ENCODE peak calls at places on chromosomes 13 and 19, in ten cellular contexts. One of them, this sample, is unnamed.
A peak's percentile ranks its signal among the peaks of the same experiment; 100 is the strongest.

GRCh38 chr19:48868196-48868886 is at the start of gene PLEKHA4:
- DNase-seq in thoracic aorta: no peak
- DNase-seq in spleen: no peak
- DNase-seq in WERI-Rb-1: peak; percentile 45
- DNase-seq in DND-41: no peak
- DNase-seq in body of pancreas: peak; percentile 39
- DNase-seq in lower lobe of right lung: peak; percentile 58
- DNase-seq in pancreas: peak; percentile 72
- DNase-seq in GM23248: peak; percentile 80
- DNase-seq in SK-N-SH: peak; percentile 63
- DNase-seq in this sample: no peak

GRCh38 chr13:84684048-84684662 is 801.9 kb upstream of the SLITRK1 start:
- DNase-seq in SK-N-SH: no peak
- DNase-seq in lower lobe of right lung: no peak
- DNase-seq in WERI-Rb-1: no peak
- DNase-seq in DND-41: no peak
- DNase-seq in spleen: no peak
- DNase-seq in body of pancreas: no peak
- DNase-seq in thoracic aorta: no peak
- DNase-seq in pancreas: no peak
- DNase-seq in GM23248: no peak
- DNase-seq in this sample: no peak

GRCh38 chr19:39212377-39212742 is 8.3 kb upstream of the SYCN start:
- DNase-seq in lower lobe of right lung: peak; percentile 60
- DNase-seq in thoracic aorta: no peak
- DNase-seq in pancreas: no peak
- DNase-seq in GM23248: peak; percentile 24
- DNase-seq in WERI-Rb-1: peak; percentile 68
- DNase-seq in DND-41: peak; percentile 54
- DNase-seq in SK-N-SH: peak; percentile 66
- DNase-seq in body of pancreas: peak; percentile 46
- DNase-seq in spleen: peak; percentile 77
- DNase-seq in this sample: no peak

GRCh38 chr13:41548031-41548430 is 90.7 kb downstream of the RGCC start:
- DNase-seq in lower lobe of right lung: no peak
- DNase-seq in WERI-Rb-1: no peak
- DNase-seq in GM23248: peak; percentile 30
- DNase-seq in spleen: no peak
- DNase-seq in SK-N-SH: no peak
- DNase-seq in DND-41: no peak
- DNase-seq in pancreas: no peak
- DNase-seq in thoracic aorta: no peak
- DNase-seq in body of pancreas: no peak
- DNase-seq in this sample: no peak

GRCh38 chr13:20633802-20634201 is 66.8 kb downstream of the IFT88 start:
- DNase-seq in DND-41: no peak
- DNase-seq in pancreas: no peak
- DNase-seq in WERI-Rb-1: no peak
- DNase-seq in lower lobe of right lung: no peak
- DNase-seq in GM23248: no peak
- DNase-seq in body of pancreas: no peak
- DNase-seq in thoracic aorta: no peak
- DNase-seq in SK-N-SH: no peak
- DNase-seq in spleen: no peak
- DNase-seq in this sample: peak; percentile 12

GRCh38 chr19:6103217-6103644 is 7.1 kb downstream of the RFX2 start:
- DNase-seq in WERI-Rb-1: no peak
- DNase-seq in SK-N-SH: no peak
- DNase-seq in lower lobe of right lung: peak; percentile 71
- DNase-seq in spleen: no peak
- DNase-seq in DND-41: no peak
- DNase-seq in GM23248: peak; percentile 96
- DNase-seq in thoracic aorta: peak; percentile 84
- DNase-seq in body of pancreas: peak; percentile 82
- DNase-seq in pancreas: peak; percentile 70
- DNase-seq in this sample: peak; percentile 96

GRCh38 chr13:21071015-21071414 is 9.6 kb upstream of the LATS2 start:
- DNase-seq in WERI-Rb-1: no peak
- DNase-seq in body of pancreas: no peak
- DNase-seq in pancreas: no peak
- DNase-seq in thoracic aorta: no peak
- DNase-seq in SK-N-SH: no peak
- DNase-seq in GM23248: no peak
- DNase-seq in DND-41: no peak
- DNase-seq in lower lobe of right lung: no peak
- DNase-seq in spleen: no peak
- DNase-seq in this sample: no peak

GRCh38 chr13:23674795-23675640 is 104.8 kb downstream of the TNFRSF19 start:
- DNase-seq in GM23248: peak; percentile 86
- DNase-seq in lower lobe of right lung: no peak
- DNase-seq in WERI-Rb-1: no peak
- DNase-seq in body of pancreas: no peak
- DNase-seq in DND-41: no peak
- DNase-seq in SK-N-SH: no peak
- DNase-seq in thoracic aorta: no peak
- DNase-seq in pancreas: no peak
- DNase-seq in spleen: no peak
- DNase-seq in this sample: peak; percentile 89

GRCh38 chr19:16649734-16650133 is 10.2 kb downstream of the SMIM7 start:
- DNase-seq in DND-41: no peak
- DNase-seq in body of pancreas: no peak
- DNase-seq in WERI-Rb-1: no peak
- DNase-seq in SK-N-SH: no peak
- DNase-seq in spleen: no peak
- DNase-seq in thoracic aorta: no peak
- DNase-seq in lower lobe of right lung: no peak
- DNase-seq in GM23248: peak; percentile 54
- DNase-seq in pancreas: no peak
- DNase-seq in this sample: no peak

GRCh38 chr13:41587490-41587889 is 130.1 kb downstream of the RGCC start:
- DNase-seq in DND-41: no peak
- DNase-seq in GM23248: no peak
- DNase-seq in spleen: no peak
- DNase-seq in WERI-Rb-1: no peak
- DNase-seq in pancreas: no peak
- DNase-seq in body of pancreas: no peak
- DNase-seq in SK-N-SH: no peak
- DNase-seq in lower lobe of right lung: no peak
- DNase-seq in thoracic aorta: no peak
- DNase-seq in this sample: no peak

GRCh38 chr13:45851171-45851889 is at the start of gene SIAH3:
- DNase-seq in body of pancreas: no peak
- DNase-seq in spleen: no peak
- DNase-seq in lower lobe of right lung: no peak
- DNase-seq in WERI-Rb-1: peak; percentile 53
- DNase-seq in pancreas: no peak
- DNase-seq in SK-N-SH: peak; percentile 52
- DNase-seq in DND-41: no peak
- DNase-seq in GM23248: peak; percentile 20
- DNase-seq in thoracic aorta: no peak
- DNase-seq in this sample: no peak

GRCh38 chr13:45850020-45850613 is 1.4 kb downstream of the SIAH3 start:
- DNase-seq in thoracic aorta: no peak
- DNase-seq in GM23248: no peak
- DNase-seq in WERI-Rb-1: peak; percentile 18
- DNase-seq in pancreas: no peak
- DNase-seq in SK-N-SH: peak; percentile 42
- DNase-seq in spleen: no peak
- DNase-seq in body of pancreas: no peak
- DNase-seq in DND-41: no peak
- DNase-seq in lower lobe of right lung: no peak
- DNase-seq in this sample: no peak

GRCh38 chr13:45847554-45848224 is 3.9 kb downstream of the SIAH3 start:
- DNase-seq in DND-41: peak; percentile 33
- DNase-seq in lower lobe of right lung: no peak
- DNase-seq in GM23248: no peak
- DNase-seq in WERI-Rb-1: no peak
- DNase-seq in body of pancreas: no peak
- DNase-seq in pancreas: no peak
- DNase-seq in thoracic aorta: no peak
- DNase-seq in SK-N-SH: no peak
- DNase-seq in spleen: no peak
- DNase-seq in this sample: no peak

GRCh38 chr13:45849408-45849807 is 2.1 kb downstream of the SIAH3 start:
- DNase-seq in spleen: no peak
- DNase-seq in body of pancreas: no peak
- DNase-seq in GM23248: no peak
- DNase-seq in DND-41: no peak
- DNase-seq in pancreas: no peak
- DNase-seq in thoracic aorta: no peak
- DNase-seq in WERI-Rb-1: no peak
- DNase-seq in lower lobe of right lung: no peak
- DNase-seq in SK-N-SH: no peak
- DNase-seq in this sample: no peak

DNA sequence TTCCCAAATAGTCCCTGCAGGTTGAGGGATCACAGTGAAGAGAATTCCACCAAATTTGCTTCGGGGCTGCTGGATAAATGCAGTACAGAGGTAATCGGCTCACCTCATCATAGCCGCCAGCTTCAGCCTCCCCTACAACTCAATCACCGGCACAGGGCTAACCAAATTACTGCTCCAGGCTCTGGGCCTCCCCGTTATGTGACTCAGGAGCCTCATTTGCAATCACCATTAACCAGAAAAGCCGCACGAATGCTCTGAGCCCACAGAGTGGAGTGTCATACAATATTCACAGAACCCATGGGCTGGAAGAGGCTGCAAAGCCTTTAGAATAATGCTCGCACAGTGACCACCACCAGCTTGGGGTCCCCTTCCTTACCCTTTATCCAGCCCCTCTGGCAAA is 4.9 kb downstream of the SIAH3 start:
- DNase-seq in lower lobe of right lung: no peak
- DNase-seq in body of pancreas: no peak
- DNase-seq in pancreas: no peak
- DNase-seq in DND-41: no peak
- DNase-seq in thoracic aorta: no peak
- DNase-seq in GM23248: no peak
- DNase-seq in WERI-Rb-1: no peak
- DNase-seq in spleen: no peak
- DNase-seq in SK-N-SH: no peak
- DNase-seq in this sample: no peak
- H3K27ac ChIP-seq in lower lobe of right lung: no peak overlapping the region
- H3K27ac ChIP-seq in body of pancreas: no peak overlapping the region
- H3K27ac ChIP-seq in pancreas: no peak overlapping the region
- H3K27ac ChIP-seq in DND-41: no peak overlapping the region
- H3K27ac ChIP-seq in thoracic aorta: no peak overlapping the region
- H3K27ac ChIP-seq in GM23248: no peak overlapping the region
- H3K27ac ChIP-seq in WERI-Rb-1: no peak overlapping the region
- H3K27ac ChIP-seq in spleen: no peak overlapping the region
- H3K27ac ChIP-seq in SK-N-SH: no peak overlapping the region
- H3K27ac ChIP-seq in this sample: no peak overlapping the region

DNA sequence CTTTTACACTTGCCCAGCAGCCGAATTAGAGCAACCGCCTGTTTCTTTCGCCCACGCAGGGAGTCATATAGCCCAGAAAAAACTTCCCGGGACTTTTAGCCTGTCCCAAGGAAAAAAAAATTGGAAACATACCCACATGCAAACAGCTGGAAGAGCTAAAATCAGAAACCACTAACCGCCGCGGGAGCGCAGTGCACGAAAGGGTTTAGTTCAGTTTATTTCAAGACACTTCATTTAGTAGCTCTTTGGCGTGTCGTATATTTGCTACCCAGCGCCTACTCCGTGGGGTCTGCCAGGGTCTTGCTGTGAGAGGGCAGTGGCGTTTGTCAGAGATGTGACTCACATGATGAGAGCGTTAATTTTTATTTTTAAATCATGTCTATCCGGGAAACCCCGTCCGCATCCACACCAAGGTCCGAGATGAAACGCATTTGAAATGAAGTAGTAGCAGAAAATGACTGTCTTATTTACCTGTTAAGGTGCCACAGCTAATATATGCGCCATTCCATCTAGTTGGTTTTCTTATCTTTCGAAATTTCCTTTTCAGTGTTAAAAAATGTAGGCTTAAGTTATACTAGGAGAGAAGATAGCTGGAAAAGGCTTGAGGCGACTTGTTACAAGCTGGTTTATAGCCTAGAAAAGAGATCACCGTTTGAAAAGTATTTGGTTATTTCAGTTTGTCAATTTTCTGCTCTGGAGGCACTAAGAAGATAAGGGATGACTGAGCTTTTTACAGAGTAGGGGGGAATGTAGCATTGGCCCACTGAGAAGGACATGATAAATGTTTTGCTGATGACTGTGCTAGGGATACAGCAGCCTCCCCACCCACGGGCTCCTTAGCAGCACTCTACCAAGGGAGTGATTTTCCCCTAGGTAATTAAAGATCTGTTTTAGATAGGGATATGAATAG is 1.7 kb downstream of the KLF5 start:
- DNase-seq in body of pancreas: no peak
- DNase-seq in pancreas: peak; percentile 62
- DNase-seq in SK-N-SH: peak; percentile 52
- DNase-seq in GM23248: peak; percentile 90
- DNase-seq in DND-41: no peak
- DNase-seq in spleen: peak; percentile 74
- DNase-seq in thoracic aorta: no peak
- DNase-seq in WERI-Rb-1: no peak
- DNase-seq in lower lobe of right lung: no peak
- DNase-seq in this sample: no peak
- H3K27ac ChIP-seq in body of pancreas: peak overlapping the region; percentile 86
- H3K27ac ChIP-seq in pancreas: peak overlapping the region; percentile 42
- H3K27ac ChIP-seq in SK-N-SH: no peak overlapping the region
- H3K27ac ChIP-seq in GM23248: peak overlapping the region; percentile 59
- H3K27ac ChIP-seq in DND-41: no peak overlapping the region
- H3K27ac ChIP-seq in spleen: peak overlapping the region; percentile 81
- H3K27ac ChIP-seq in thoracic aorta: peak overlapping the region; percentile 18
- H3K27ac ChIP-seq in WERI-Rb-1: no peak overlapping the region
- H3K27ac ChIP-seq in lower lobe of right lung: peak overlapping the region; percentile 85
- H3K27ac ChIP-seq in this sample: peak overlapping the region; percentile 96

GRCh38 chr13:112903606-112904195 is 65.3 kb upstream of the MCF2L start:
- DNase-seq in lower lobe of right lung: peak; percentile 12
- DNase-seq in body of pancreas: no peak
- DNase-seq in GM23248: no peak
- DNase-seq in thoracic aorta: no peak
- DNase-seq in DND-41: no peak
- DNase-seq in SK-N-SH: no peak
- DNase-seq in WERI-Rb-1: peak; percentile 37
- DNase-seq in spleen: no peak
- DNase-seq in pancreas: no peak
- DNase-seq in this sample: no peak
- H3K27ac ChIP-seq in lower lobe of right lung: no peak overlapping the region
- H3K27ac ChIP-seq in body of pancreas: peak overlapping the region; percentile 81
- H3K27ac ChIP-seq in GM23248: no peak overlapping the region
- H3K27ac ChIP-seq in thoracic aorta: no peak overlapping the region
- H3K27ac ChIP-seq in DND-41: no peak overlapping the region
- H3K27ac ChIP-seq in SK-N-SH: no peak overlapping the region
- H3K27ac ChIP-seq in WERI-Rb-1: peak overlapping the region; percentile 89
- H3K27ac ChIP-seq in spleen: no peak overlapping the region
- H3K27ac ChIP-seq in pancreas: peak overlapping the region; percentile 54
- H3K27ac ChIP-seq in this sample: no peak overlapping the region

GRCh38 chr13:100102042-100102441 is 13.1 kb downstream of the PCCA start:
- DNase-seq in GM23248: no peak
- DNase-seq in SK-N-SH: no peak
- DNase-seq in pancreas: no peak
- DNase-seq in WERI-Rb-1: no peak
- DNase-seq in DND-41: no peak
- DNase-seq in thoracic aorta: no peak
- DNase-seq in spleen: no peak
- DNase-seq in body of pancreas: no peak
- DNase-seq in lower lobe of right lung: no peak
- DNase-seq in this sample: no peak
- H3K27ac ChIP-seq in GM23248: no peak overlapping the region
- H3K27ac ChIP-seq in SK-N-SH: no peak overlapping the region
- H3K27ac ChIP-seq in pancreas: no peak overlapping the region
- H3K27ac ChIP-seq in WERI-Rb-1: no peak overlapping the region
- H3K27ac ChIP-seq in DND-41: no peak overlapping the region
- H3K27ac ChIP-seq in thoracic aorta: no peak overlapping the region
- H3K27ac ChIP-seq in spleen: no peak overlapping the region
- H3K27ac ChIP-seq in body of pancreas: peak overlapping the region; percentile 10
- H3K27ac ChIP-seq in lower lobe of right lung: no peak overlapping the region
- H3K27ac ChIP-seq in this sample: no peak overlapping the region

This sample was measured in epithelial cell of prostate.